ENCODE peak calls at places on chromosome 1, in eight cellular contexts. N is GM12864; S is stomach; M is CD4-positive, alpha-beta T cell; A is cardiac muscle cell; F is left lung; C is suprapubic skin; V is brain microvascular endothelial cell. B is an unnamed sample.

GRCh38 chr1:6128276-6129081 is 51.6 kb downstream of the CHD5 start:
- DNase-seq in N (no peak), S (no peak), M (no peak), A (no peak), F (peak), C (no peak), V (no peak), B (no peak)

GRCh38 chr1:181104790-181105133 is 16.3 kb downstream of the IER5 start:
- DNase-seq in N (no peak), S (no peak), M (peak), A (peak), F (no peak), C (peak), V (no peak), B (no peak)

GRCh38 chr1:39729030-39729429 is 9.7 kb upstream of the PPIE start:
- DNase-seq in N (no peak), S (no peak), M (no peak), A (no peak), F (no peak), C (no peak), V (no peak), B (no peak)

GRCh38 chr1:13469343-13469742 is 44.5 kb downstream of the LRRC38 start:
- DNase-seq in N (no peak), S (no peak), M (no peak), A (no peak), F (no peak), C (no peak), V (no peak), B (peak)

GRCh38 chr1:22613951-22614350 is 22.5 kb upstream of the C1QA start:
- DNase-seq in N (no peak), S (no peak), M (no peak), A (no peak), F (no peak), C (no peak), V (no peak), B (no peak)

GRCh38 chr1:11691302-11691914 is at the start of gene DRAXIN:
- DNase-seq in N (no peak), S (no peak), M (no peak), A (peak), F (no peak), C (no peak), V (no peak), B (no peak)

GRCh38 chr1:59917026-59917784 is 9.4 kb downstream of the CYP2J2 start:
- DNase-seq in N (no peak), S (no peak), M (no peak), A (no peak), F (no peak), C (no peak), V (no peak), B (no peak)

GRCh38 chr1:25065246-25066238 is 135.5 kb upstream of the RUNX3 start:
- DNase-seq in N (no peak), S (no peak), M (no peak), A (no peak), F (no peak), C (no peak), V (no peak), B (no peak)

GRCh38 chr1:112501810-112502641 is 6.7 kb upstream of the WNT2B start:
- DNase-seq in N (no peak), S (peak), M (peak), A (peak), F (peak), C (no peak), V (peak), B (peak)

GRCh38 chr1:63189677-63190076 is 132.7 kb upstream of the FOXD3 start:
- DNase-seq in N (no peak), S (no peak), M (no peak), A (no peak), F (no peak), C (no peak), V (no peak), B (no peak)

GRCh38 chr1:159185121-159185520 is 13.7 kb downstream of the CADM3 start:
- DNase-seq in N (no peak), S (no peak), M (no peak), A (no peak), F (no peak), C (no peak), V (no peak), B (no peak)

GRCh38 chr1:169906938-169907337 is 13.2 kb upstream of the SCYL3 start:
- DNase-seq in N (no peak), S (no peak), M (no peak), A (no peak), F (no peak), C (no peak), V (no peak), B (no peak)

GRCh38 chr1:229714964-229715603 is 89.0 kb downstream of the URB2 start:
- DNase-seq in N (peak), S (peak), M (peak), A (no peak), F (no peak), C (no peak), V (no peak), B (peak)

GRCh38 chr1:53390261-53390660 is 62.4 kb upstream of the LRP8 start:
- DNase-seq in N (no peak), S (no peak), M (no peak), A (no peak), F (no peak), C (no peak), V (no peak), B (no peak)

GRCh38 chr1:150003826-150004225 is 6.7 kb downstream of the OTUD7B start:
- DNase-seq in N (no peak), S (no peak), M (no peak), A (no peak), F (no peak), C (no peak), V (no peak), B (no peak)

DNA sequence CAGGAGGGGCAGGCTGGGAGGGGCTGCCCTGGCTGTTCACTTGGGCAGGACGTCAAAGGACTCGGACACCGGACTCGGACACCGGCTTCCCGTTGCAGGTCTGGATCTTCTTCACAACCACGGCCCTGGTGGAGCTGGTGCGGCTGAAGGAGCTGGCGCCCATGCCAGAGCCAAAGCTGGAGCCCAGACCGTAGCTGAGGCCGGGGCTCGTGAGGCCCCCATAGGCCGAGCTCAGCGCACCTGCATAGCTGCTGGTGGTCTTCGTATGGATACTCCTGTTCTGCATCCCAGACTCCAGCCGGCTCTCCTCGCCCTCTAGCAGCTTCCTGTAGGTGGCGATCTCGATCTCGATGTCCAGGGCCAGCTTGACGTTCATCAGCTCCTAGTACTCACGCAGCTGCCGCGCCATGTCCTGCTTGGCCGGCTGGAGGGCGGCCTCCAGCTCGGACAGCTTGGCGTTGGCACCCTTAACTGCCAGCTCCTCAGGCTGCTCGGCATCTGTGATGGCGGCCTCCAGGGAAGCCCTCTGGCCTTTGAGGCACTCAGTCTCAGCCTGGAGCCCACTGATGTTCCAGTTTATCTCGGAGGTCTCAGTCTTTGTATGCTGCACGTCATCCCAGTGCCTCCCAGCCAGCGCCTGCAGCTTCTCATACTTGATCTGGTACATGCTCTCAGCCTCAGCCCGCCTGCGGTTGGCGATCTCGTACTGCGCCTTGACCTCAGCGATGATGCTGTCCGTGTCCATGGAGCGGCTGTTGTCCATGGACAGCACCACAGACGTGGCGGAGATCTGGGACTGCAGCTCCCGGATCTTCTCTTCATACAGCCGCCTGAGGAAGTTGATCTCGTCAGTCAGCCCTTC is 15.1 kb upstream of the KLF17 start:
- DNase-seq in N (no peak), S (no peak), M (no peak), A (peak), F (no peak), C (no peak), V (peak), B (no peak)
- TF ChIP-seq CTCF in N (peak), S (no peak), M (no peak), A (no peak), F (no peak), C (no peak), V (peak), B (no peak)

GRCh38 chr1:152774875-152775274 is at the start of gene LCE1F:
- DNase-seq in N (no peak), S (no peak), M (no peak), A (no peak), F (no peak), C (no peak), V (no peak), B (no peak)

GRCh38 chr1:152776361-152776760 is 1.4 kb downstream of the LCE1F start:
- DNase-seq in N (no peak), S (no peak), M (no peak), A (no peak), F (peak), C (no peak), V (no peak), B (no peak)

GRCh38 chr1:152783095-152783494 is 3.0 kb upstream of the LCE1E start:
- DNase-seq in N (no peak), S (no peak), M (no peak), A (no peak), F (no peak), C (no peak), V (no peak), B (no peak)

DNA sequence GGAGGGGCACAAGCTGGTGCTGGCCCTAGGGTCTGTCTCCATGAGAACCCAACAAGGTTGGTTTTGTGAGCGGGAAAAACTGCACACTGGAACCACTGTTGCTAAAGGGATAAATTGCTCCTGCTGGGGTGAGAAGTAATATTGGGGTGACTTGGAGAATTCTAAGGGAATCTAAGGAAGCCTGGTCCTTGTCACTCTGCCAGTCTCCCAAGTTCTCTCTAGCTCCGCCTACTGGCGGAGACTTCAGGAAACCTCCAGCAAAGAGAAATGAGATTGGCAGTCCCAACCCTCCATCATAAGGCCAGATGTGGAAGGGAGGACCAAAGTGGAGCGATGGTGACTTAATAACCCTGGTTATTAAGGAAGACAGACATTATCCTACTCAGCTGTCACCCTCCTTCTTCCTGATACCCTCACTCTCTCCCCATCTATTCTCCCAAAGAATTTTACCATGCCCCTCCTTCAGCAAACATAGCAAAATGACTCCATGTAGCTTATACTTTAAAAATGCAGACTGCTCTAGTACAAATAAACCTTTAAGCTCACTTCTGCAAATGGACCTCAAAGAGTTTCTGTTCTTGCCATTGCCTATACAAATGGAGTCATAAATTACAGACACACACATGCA is 2.7 kb downstream of the LCE1F start:
- DNase-seq in N (no peak), S (no peak), M (no peak), A (no peak), F (no peak), C (no peak), V (no peak), B (no peak)
- TF ChIP-seq CTCF in N (peak), S (no peak), M (no peak), A (no peak), F (no peak), C (no peak), V (peak), B (peak)

GRCh38 chr1:84759756-84760155 is 69.5 kb upstream of the SSX2IP start:
- DNase-seq in N (no peak), S (no peak), M (no peak), A (no peak), F (no peak), C (no peak), V (no peak), B (no peak)
- TF ChIP-seq CTCF in N (no peak), S (no peak), M (no peak), A (no peak), F (no peak), C (no peak), V (peak), B (no peak)

DNA sequence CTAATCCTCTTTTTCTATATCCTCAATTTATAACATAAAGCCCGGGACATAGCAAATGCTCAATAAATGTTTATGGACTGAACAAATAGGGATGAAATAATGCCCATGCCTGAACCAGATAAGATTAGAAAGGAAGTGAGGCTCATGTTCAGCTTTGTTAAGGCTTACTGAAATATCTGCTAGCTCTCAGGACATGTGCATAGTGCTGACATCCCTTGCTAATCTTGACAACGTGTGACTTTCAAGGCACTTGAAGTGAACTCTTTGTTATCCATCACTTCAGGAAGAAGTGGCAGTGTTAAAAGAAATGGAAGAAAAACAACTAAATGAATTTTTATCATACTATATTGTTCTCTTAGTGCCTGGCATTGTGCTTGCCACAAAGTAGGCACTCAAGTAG is 260.3 kb upstream of the SGIP1 start:
- DNase-seq in N (no peak), S (no peak), M (no peak), A (peak), F (no peak), C (no peak), V (no peak), B (no peak)
- TF ChIP-seq CTCF in N (no peak), S (no peak), M (no peak), A (no peak), F (no peak), C (no peak), V (no peak), B (no peak)

GRCh38 chr1:72848997-72849396 is 566.7 kb upstream of the NEGR1 start:
- DNase-seq in N (no peak), S (no peak), M (no peak), A (no peak), F (no peak), C (no peak), V (no peak), B (no peak)

GRCh38 chr1:72846476-72846875 is 564.1 kb upstream of the NEGR1 start:
- DNase-seq in N (no peak), S (no peak), M (no peak), A (no peak), F (no peak), C (no peak), V (no peak), B (no peak)

GRCh38 chr1:72846891-72847290 is 564.6 kb upstream of the NEGR1 start:
- DNase-seq in N (no peak), S (no peak), M (no peak), A (no peak), F (no peak), C (no peak), V (no peak), B (no peak)

GRCh38 chr1:72845981-72846380 is 563.6 kb upstream of the NEGR1 start:
- DNase-seq in N (no peak), S (no peak), M (no peak), A (no peak), F (no peak), C (no peak), V (no peak), B (no peak)

GRCh38 chr1:72845342-72845741 is 563.0 kb upstream of the NEGR1 start:
- DNase-seq in N (no peak), S (no peak), M (no peak), A (peak), F (no peak), C (no peak), V (peak), B (no peak)
- TF ChIP-seq CTCF in N (peak), S (no peak), M (no peak), A (no peak), F (no peak), C (no peak), V (peak), B (no peak)

DNA sequence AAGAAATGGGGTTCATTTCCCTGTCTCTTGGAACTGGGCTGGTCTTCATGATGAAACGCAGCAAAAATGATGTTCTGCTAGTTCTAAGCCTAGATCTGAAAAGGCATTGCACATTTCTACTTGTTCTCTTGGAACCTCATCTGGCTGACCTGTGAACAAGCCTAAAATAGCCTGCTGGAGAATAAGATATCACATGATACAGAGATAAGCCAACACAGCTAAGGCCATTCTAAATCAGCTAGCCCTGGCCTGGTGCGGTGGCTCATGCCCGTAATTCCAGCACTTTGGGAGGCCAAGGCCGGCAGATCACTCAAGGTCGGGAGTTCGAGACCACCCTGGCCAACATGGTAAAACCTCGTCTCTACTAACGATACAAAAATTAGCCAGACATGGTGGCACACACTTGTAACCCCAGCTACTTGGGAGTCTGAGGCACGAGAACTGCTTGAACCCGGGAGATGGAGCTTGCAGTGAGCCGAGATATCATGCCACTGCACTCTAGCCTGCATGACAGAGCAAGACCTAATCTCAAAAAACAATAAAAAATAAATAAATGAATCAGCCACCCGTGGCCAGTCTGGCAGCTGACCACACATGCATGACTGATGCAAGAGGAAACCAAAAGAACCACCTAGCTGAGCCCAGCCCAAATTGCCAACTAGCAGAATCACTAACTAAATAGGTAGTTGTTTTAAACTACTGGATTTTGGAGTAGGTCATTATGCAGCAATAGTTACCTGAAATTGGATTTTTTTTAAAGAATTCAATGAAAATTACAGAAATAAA is 18.0 kb downstream of the CD244 start:
- DNase-seq in N (no peak), S (no peak), M (no peak), A (no peak), F (no peak), C (no peak), V (no peak), B (no peak)
- TF ChIP-seq CTCF in N (no peak), S (no peak), M (no peak), A (no peak), F (no peak), C (no peak), V (no peak), B (no peak)

B was measured in GM10248.